ENCODE peak calls at places on chromosomes 12 and 14, in seven cellular contexts. One of them, this sample, is unnamed.

GRCh38 chr12:51915003-51915625 is 7.8 kb downstream of the ACVRL1 start:
- DNase-seq in ureter: no peak
- DNase-seq in stimulated activated naive CD4-positive, alpha-beta T cell: no peak
- DNase-seq in GM18507: no peak
- DNase-seq in choroid plexus epithelial cell: no peak
- DNase-seq in non-pigmented ciliary epithelial cell: no peak
- DNase-seq in nephron progenitor cell: no peak
- DNase-seq in this sample: no peak

GRCh38 chr12:60173213-60174170 is 577.7 kb downstream of the SLC16A7 start:
- DNase-seq in non-pigmented ciliary epithelial cell: no peak
- DNase-seq in nephron progenitor cell: no peak
- DNase-seq in GM18507: no peak
- DNase-seq in stimulated activated naive CD4-positive, alpha-beta T cell: no peak
- DNase-seq in ureter: no peak
- DNase-seq in choroid plexus epithelial cell: no peak
- DNase-seq in this sample: no peak

GRCh38 chr12:103771466-103771865 is 69.6 kb downstream of the NT5DC3 start:
- DNase-seq in nephron progenitor cell: peak
- DNase-seq in choroid plexus epithelial cell: peak
- DNase-seq in non-pigmented ciliary epithelial cell: peak
- DNase-seq in stimulated activated naive CD4-positive, alpha-beta T cell: no peak
- DNase-seq in ureter: no peak
- DNase-seq in GM18507: no peak
- DNase-seq in this sample: peak

GRCh38 chr14:104108570-104109060 is 23.1 kb downstream of the ASPG start:
- DNase-seq in nephron progenitor cell: peak
- DNase-seq in GM18507: no peak
- DNase-seq in ureter: no peak
- DNase-seq in choroid plexus epithelial cell: no peak
- DNase-seq in stimulated activated naive CD4-positive, alpha-beta T cell: no peak
- DNase-seq in non-pigmented ciliary epithelial cell: no peak
- DNase-seq in this sample: peak

GRCh38 chr14:92199763-92200162 is 78.0 kb downstream of the CPSF2 start:
- DNase-seq in nephron progenitor cell: no peak
- DNase-seq in ureter: no peak
- DNase-seq in stimulated activated naive CD4-positive, alpha-beta T cell: no peak
- DNase-seq in non-pigmented ciliary epithelial cell: no peak
- DNase-seq in choroid plexus epithelial cell: no peak
- DNase-seq in GM18507: no peak
- DNase-seq in this sample: no peak

GRCh38 chr14:43938588-43939281 is 568.3 kb downstream of the FSCB start:
- DNase-seq in ureter: no peak
- DNase-seq in choroid plexus epithelial cell: no peak
- DNase-seq in stimulated activated naive CD4-positive, alpha-beta T cell: no peak
- DNase-seq in non-pigmented ciliary epithelial cell: no peak
- DNase-seq in nephron progenitor cell: no peak
- DNase-seq in GM18507: no peak
- DNase-seq in this sample: no peak

GRCh38 chr14:63051966-63052365 is 6.7 kb upstream of the KCNH5 start:
- DNase-seq in nephron progenitor cell: no peak
- DNase-seq in stimulated activated naive CD4-positive, alpha-beta T cell: no peak
- DNase-seq in choroid plexus epithelial cell: no peak
- DNase-seq in GM18507: no peak
- DNase-seq in ureter: no peak
- DNase-seq in non-pigmented ciliary epithelial cell: no peak
- DNase-seq in this sample: no peak

GRCh38 chr12:22935501-22935900 is 310.5 kb downstream of the ETNK1 start:
- DNase-seq in non-pigmented ciliary epithelial cell: no peak
- DNase-seq in ureter: no peak
- DNase-seq in stimulated activated naive CD4-positive, alpha-beta T cell: no peak
- DNase-seq in choroid plexus epithelial cell: peak
- DNase-seq in nephron progenitor cell: no peak
- DNase-seq in GM18507: no peak
- DNase-seq in this sample: no peak

GRCh38 chr14:76778546-76779215 is 17.4 kb downstream of the VASH1 start:
- DNase-seq in GM18507: no peak
- DNase-seq in non-pigmented ciliary epithelial cell: no peak
- DNase-seq in ureter: no peak
- DNase-seq in nephron progenitor cell: no peak
- DNase-seq in stimulated activated naive CD4-positive, alpha-beta T cell: no peak
- DNase-seq in choroid plexus epithelial cell: no peak
- DNase-seq in this sample: peak

GRCh38 chr14:36756221-36756620 is 94.6 kb downstream of the PAX9 start:
- DNase-seq in non-pigmented ciliary epithelial cell: no peak
- DNase-seq in GM18507: no peak
- DNase-seq in ureter: no peak
- DNase-seq in stimulated activated naive CD4-positive, alpha-beta T cell: no peak
- DNase-seq in choroid plexus epithelial cell: no peak
- DNase-seq in nephron progenitor cell: no peak
- DNase-seq in this sample: no peak

GRCh38 chr12:3520711-3521110 is 29.7 kb downstream of the PRMT8 start:
- DNase-seq in choroid plexus epithelial cell: no peak
- DNase-seq in GM18507: no peak
- DNase-seq in stimulated activated naive CD4-positive, alpha-beta T cell: no peak
- DNase-seq in non-pigmented ciliary epithelial cell: no peak
- DNase-seq in ureter: no peak
- DNase-seq in nephron progenitor cell: no peak
- DNase-seq in this sample: no peak

GRCh38 chr12:57236224-57236924 is 6.9 kb downstream of the SHMT2 start:
- DNase-seq in ureter: no peak
- DNase-seq in choroid plexus epithelial cell: no peak
- DNase-seq in non-pigmented ciliary epithelial cell: no peak
- DNase-seq in stimulated activated naive CD4-positive, alpha-beta T cell: peak
- DNase-seq in nephron progenitor cell: peak
- DNase-seq in GM18507: no peak
- DNase-seq in this sample: peak

GRCh38 chr12:110501378-110501721 is 561 bp downstream of the VPS29 start:
- DNase-seq in ureter: peak
- DNase-seq in GM18507: peak
- DNase-seq in nephron progenitor cell: peak
- DNase-seq in non-pigmented ciliary epithelial cell: no peak
- DNase-seq in stimulated activated naive CD4-positive, alpha-beta T cell: no peak
- DNase-seq in choroid plexus epithelial cell: peak
- DNase-seq in this sample: peak

GRCh38 chr12:27703720-27704452 is 6.7 kb upstream of the MRPS35 start:
- DNase-seq in choroid plexus epithelial cell: peak
- DNase-seq in stimulated activated naive CD4-positive, alpha-beta T cell: peak
- DNase-seq in non-pigmented ciliary epithelial cell: peak
- DNase-seq in nephron progenitor cell: peak
- DNase-seq in ureter: peak
- DNase-seq in GM18507: peak
- DNase-seq in this sample: peak

GRCh38 chr14:22871962-22872832 is 657 bp downstream of the LRP10 start:
- DNase-seq in nephron progenitor cell: peak
- DNase-seq in choroid plexus epithelial cell: peak
- DNase-seq in stimulated activated naive CD4-positive, alpha-beta T cell: peak
- DNase-seq in ureter: peak
- DNase-seq in GM18507: no peak
- DNase-seq in non-pigmented ciliary epithelial cell: no peak
- DNase-seq in this sample: peak

GRCh38 chr14:35336171-35337073 is 44.2 kb downstream of the PSMA6 start:
- DNase-seq in stimulated activated naive CD4-positive, alpha-beta T cell: no peak
- DNase-seq in non-pigmented ciliary epithelial cell: no peak
- DNase-seq in choroid plexus epithelial cell: peak
- DNase-seq in nephron progenitor cell: peak
- DNase-seq in GM18507: no peak
- DNase-seq in ureter: peak
- DNase-seq in this sample: peak

GRCh38 chr12:101068402-101068801 is 141.6 kb downstream of the SLC5A8 start:
- DNase-seq in ureter: no peak
- DNase-seq in GM18507: no peak
- DNase-seq in choroid plexus epithelial cell: no peak
- DNase-seq in nephron progenitor cell: no peak
- DNase-seq in non-pigmented ciliary epithelial cell: no peak
- DNase-seq in stimulated activated naive CD4-positive, alpha-beta T cell: no peak
- DNase-seq in this sample: no peak

GRCh38 chr14:65560340-65561027 is 148.0 kb downstream of the FUT8 start:
- DNase-seq in ureter: no peak
- DNase-seq in GM18507: no peak
- DNase-seq in stimulated activated naive CD4-positive, alpha-beta T cell: no peak
- DNase-seq in non-pigmented ciliary epithelial cell: no peak
- DNase-seq in nephron progenitor cell: no peak
- DNase-seq in choroid plexus epithelial cell: no peak
- DNase-seq in this sample: no peak

GRCh38 chr12:89494411-89495231 is 30.0 kb downstream of the GALNT4 start:
- DNase-seq in nephron progenitor cell: no peak
- DNase-seq in ureter: no peak
- DNase-seq in stimulated activated naive CD4-positive, alpha-beta T cell: no peak
- DNase-seq in GM18507: no peak
- DNase-seq in choroid plexus epithelial cell: peak
- DNase-seq in non-pigmented ciliary epithelial cell: no peak
- DNase-seq in this sample: no peak

GRCh38 chr12:40499856-40500255 is 192.4 kb upstream of the CNTN1 start:
- DNase-seq in non-pigmented ciliary epithelial cell: no peak
- DNase-seq in ureter: no peak
- DNase-seq in nephron progenitor cell: no peak
- DNase-seq in choroid plexus epithelial cell: no peak
- DNase-seq in GM18507: no peak
- DNase-seq in stimulated activated naive CD4-positive, alpha-beta T cell: no peak
- DNase-seq in this sample: no peak

GRCh38 chr14:71324767-71325272 is 417.6 kb downstream of the PCNX1 start:
- DNase-seq in nephron progenitor cell: peak
- DNase-seq in GM18507: no peak
- DNase-seq in non-pigmented ciliary epithelial cell: no peak
- DNase-seq in choroid plexus epithelial cell: peak
- DNase-seq in ureter: no peak
- DNase-seq in stimulated activated naive CD4-positive, alpha-beta T cell: peak
- DNase-seq in this sample: no peak

GRCh38 chr12:7555752-7556151 is 52.2 kb upstream of the CD163 start:
- DNase-seq in ureter: no peak
- DNase-seq in choroid plexus epithelial cell: peak
- DNase-seq in stimulated activated naive CD4-positive, alpha-beta T cell: no peak
- DNase-seq in non-pigmented ciliary epithelial cell: peak
- DNase-seq in nephron progenitor cell: no peak
- DNase-seq in GM18507: no peak
- DNase-seq in this sample: no peak

GRCh38 chr12:16330554-16330953 is 16.9 kb upstream of the MGST1 start:
- DNase-seq in non-pigmented ciliary epithelial cell: no peak
- DNase-seq in nephron progenitor cell: no peak
- DNase-seq in choroid plexus epithelial cell: no peak
- DNase-seq in ureter: no peak
- DNase-seq in GM18507: no peak
- DNase-seq in stimulated activated naive CD4-positive, alpha-beta T cell: no peak
- DNase-seq in this sample: no peak

GRCh38 chr12:58509116-58509885 is 411.0 kb downstream of the LRIG3 start:
- DNase-seq in nephron progenitor cell: no peak
- DNase-seq in GM18507: no peak
- DNase-seq in ureter: no peak
- DNase-seq in stimulated activated naive CD4-positive, alpha-beta T cell: no peak
- DNase-seq in choroid plexus epithelial cell: peak
- DNase-seq in non-pigmented ciliary epithelial cell: peak
- DNase-seq in this sample: no peak

GRCh38 chr12:111741235-111741812 is 25.4 kb upstream of the ALDH2 start:
- DNase-seq in non-pigmented ciliary epithelial cell: no peak
- DNase-seq in ureter: no peak
- DNase-seq in nephron progenitor cell: no peak
- DNase-seq in choroid plexus epithelial cell: peak
- DNase-seq in stimulated activated naive CD4-positive, alpha-beta T cell: no peak
- DNase-seq in GM18507: no peak
- DNase-seq in this sample: no peak

GRCh38 chr12:47396902-47397663 is 308.7 kb downstream of the RPAP3 start:
- DNase-seq in stimulated activated naive CD4-positive, alpha-beta T cell: peak
- DNase-seq in GM18507: no peak
- DNase-seq in choroid plexus epithelial cell: no peak
- DNase-seq in ureter: no peak
- DNase-seq in nephron progenitor cell: no peak
- DNase-seq in non-pigmented ciliary epithelial cell: no peak
- DNase-seq in this sample: no peak

GRCh38 chr12:59736786-59737185 is 141.0 kb downstream of the SLC16A7 start:
- DNase-seq in nephron progenitor cell: no peak
- DNase-seq in non-pigmented ciliary epithelial cell: peak
- DNase-seq in stimulated activated naive CD4-positive, alpha-beta T cell: no peak
- DNase-seq in ureter: no peak
- DNase-seq in GM18507: no peak
- DNase-seq in choroid plexus epithelial cell: peak
- DNase-seq in this sample: no peak